ENCODE peak calls at places on chromosome 6, in four cellular contexts. X is psoas muscle, W is body of pancreas, N is endothelial cell. R is an unnamed sample.

GRCh38 chr6:53113742-53114141 is 34.9 kb downstream of the GCM1 start:
- DNase-seq in X (no peak), W (no peak), N (no peak), R (no peak)

GRCh38 chr6:44034931-44035345 is 92.3 kb downstream of the MRPL14 start:
- DNase-seq in X (no peak), W (no peak), N (no peak), R (no peak)

GRCh38 chr6:8215631-8216030 is 113.3 kb upstream of the EEF1E1 start:
- DNase-seq in X (no peak), W (no peak), N (no peak), R (no peak)

GRCh38 chr6:149499066-149499465 is 14.3 kb upstream of the ZC3H12D start:
- DNase-seq in X (no peak), W (no peak), N (no peak), R (no peak)

GRCh38 chr6:135411339-135411738 is 86.2 kb downstream of the AHI1 start:
- DNase-seq in X (no peak), W (no peak), N (no peak), R (no peak)

GRCh38 chr6:149563928-149564325 is 2.2 kb upstream of the GINM1 start:
- DNase-seq in X (no peak), W (no peak), N (no peak), R (no peak)

GRCh38 chr6:38543022-38543421 is 96.7 kb downstream of the BTBD9 start:
- DNase-seq in X (no peak), W (no peak), N (no peak), R (no peak)

GRCh38 chr6:112979830-112980229 is 632.7 kb downstream of the RFPL4B start:
- DNase-seq in X (no peak), W (peak), N (no peak), R (no peak)

GRCh38 chr6:68978411-68978810 is 343.3 kb downstream of the ADGRB3 start:
- DNase-seq in X (no peak), W (no peak), N (no peak), R (no peak)

GRCh38 chr6:71410681-71411080 is 122.1 kb downstream of the OGFRL1 start:
- DNase-seq in X (no peak), W (no peak), N (no peak), R (no peak)

GRCh38 chr6:47434372-47435253 is 43.0 kb upstream of the CD2AP start:
- DNase-seq in X (no peak), W (peak), N (no peak), R (no peak)

GRCh38 chr6:137102050-137102848 is 57.5 kb upstream of the IL20RA start:
- DNase-seq in X (no peak), W (no peak), N (no peak), R (no peak)

GRCh38 chr6:47631248-47632196 is 66.9 kb upstream of the ADGRF4 start:
- DNase-seq in X (no peak), W (no peak), N (no peak), R (no peak)

GRCh38 chr6:99530627-99531026 is 15.4 kb upstream of the USP45 start:
- DNase-seq in X (no peak), W (no peak), N (no peak), R (no peak)

GRCh38 chr6:34671801-34672656 is 24.5 kb downstream of the ILRUN start:
- DNase-seq in X (no peak), W (no peak), N (no peak), R (peak)

GRCh38 chr6:160049346-160049745 is 72.3 kb upstream of the SLC22A1 start:
- DNase-seq in X (no peak), W (no peak), N (no peak), R (no peak)

GRCh38 chr6:16760536-16761468 is at the start of gene ATXN1:
- DNase-seq in X (peak), W (peak), N (peak), R (no peak)

GRCh38 chr6:105036371-105036770 is 79.5 kb downstream of the LIN28B start:
- DNase-seq in X (no peak), W (no peak), N (no peak), R (no peak)

GRCh38 chr6:119879731-119880130 is 530.2 kb upstream of the MAN1A1 start:
- DNase-seq in X (no peak), W (no peak), N (no peak), R (no peak)

GRCh38 chr6:168447282-168447681 is 6.3 kb downstream of the SMOC2 start:
- DNase-seq in X (no peak), W (no peak), N (no peak), R (no peak)

GRCh38 chr6:13872681-13873080 is 52.1 kb upstream of the RNF182 start:
- DNase-seq in X (no peak), W (peak), N (no peak), R (peak)

GRCh38 chr6:47655719-47656595 is 42.4 kb upstream of the ADGRF4 start:
- DNase-seq in X (peak), W (no peak), N (no peak), R (no peak)

GRCh38 chr6:156174026-156174880 is 602.9 kb upstream of the ARID1B start:
- DNase-seq in X (no peak), W (no peak), N (no peak), R (no peak)

GRCh38 chr6:144159727-144160126 is 9.4 kb downstream of the STX11 start:
- DNase-seq in X (no peak), W (no peak), N (no peak), R (peak)

GRCh38 chr6:69069881-69070280 is 434.8 kb downstream of the ADGRB3 start:
- DNase-seq in X (no peak), W (no peak), N (no peak), R (no peak)

GRCh38 chr6:45548657-45549515 is 171.2 kb upstream of the SUPT3H start:
- DNase-seq in X (no peak), W (no peak), N (no peak), R (no peak)

GRCh38 chr6:149325648-149326236 is 8.2 kb downstream of the TAB2 start:
- DNase-seq in X (no peak), W (no peak), N (no peak), R (no peak)

GRCh38 chr6:21733311-21733710 is 139.8 kb downstream of the SOX4 start:
- DNase-seq in X (no peak), W (no peak), N (no peak), R (no peak)

GRCh38 chr6:163355471-163355991 is 59.0 kb upstream of the QKI start:
- DNase-seq in X (peak), W (peak), N (no peak), R (peak)

GRCh38 chr6:39029156-39030011 is 19.2 kb upstream of the GLP1R start:
- DNase-seq in X (no peak), W (peak), N (peak), R (no peak)

GRCh38 chr6:46528956-46529750 is 37.9 kb upstream of the RCAN2 start:
- DNase-seq in X (no peak), W (no peak), N (no peak), R (no peak)

GRCh38 chr6:111416529-111416928 is 66.5 kb downstream of the REV3L start:
- DNase-seq in X (no peak), W (no peak), N (no peak), R (no peak)

GRCh38 chr6:163237110-163237509 is 177.4 kb upstream of the QKI start:
- DNase-seq in X (no peak), W (no peak), N (no peak), R (no peak)

GRCh38 chr6:149335924-149336323 is 18.4 kb downstream of the TAB2 start:
- DNase-seq in X (peak), W (no peak), N (no peak), R (peak)

GRCh38 chr6:118565317-118565960 is 17.3 kb downstream of the PLN start:
- DNase-seq in X (no peak), W (peak), N (no peak), R (no peak)
- TF ChIP-seq CTCF in X (peak), W (peak), N (no peak), R (peak)

DNA sequence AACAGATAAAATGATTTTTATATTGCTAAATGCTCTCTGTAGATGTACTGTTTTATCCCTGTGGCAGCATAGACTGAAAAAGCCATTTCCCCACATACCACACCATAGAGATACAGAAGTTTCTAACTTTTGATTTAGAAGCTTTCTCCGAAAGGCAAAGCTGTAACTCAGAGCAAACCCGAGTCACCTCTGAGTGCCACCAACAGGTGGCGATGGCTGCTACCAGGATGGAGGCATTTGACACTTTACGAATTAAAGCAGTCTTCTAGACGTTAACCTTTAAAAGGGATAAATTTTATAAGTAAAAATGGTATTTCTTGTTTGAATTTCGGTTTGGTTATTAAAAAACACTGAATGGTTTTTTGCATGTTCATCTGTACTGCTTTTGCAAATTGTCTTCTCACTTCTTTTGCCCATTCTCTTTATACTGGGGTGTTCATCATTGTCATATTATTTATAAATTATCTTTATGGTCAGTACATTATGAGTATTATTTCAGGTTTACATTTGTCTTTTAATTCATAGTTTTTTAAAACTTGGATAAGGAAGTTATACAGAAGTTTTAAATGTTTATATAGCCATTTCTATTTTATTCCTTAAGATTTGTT is 201.0 kb upstream of the CEP162 start:
- DNase-seq in X (peak), W (peak), N (peak), R (no peak)
- TF ChIP-seq CTCF in X (peak), W (peak), N (peak), R (peak)

GRCh38 chr6:121354764-121355163 is 20.5 kb upstream of the TBC1D32 start:
- DNase-seq in X (no peak), W (no peak), N (no peak), R (no peak)
- TF ChIP-seq CTCF in X (no peak), W (no peak), N (peak), R (peak)

DNA sequence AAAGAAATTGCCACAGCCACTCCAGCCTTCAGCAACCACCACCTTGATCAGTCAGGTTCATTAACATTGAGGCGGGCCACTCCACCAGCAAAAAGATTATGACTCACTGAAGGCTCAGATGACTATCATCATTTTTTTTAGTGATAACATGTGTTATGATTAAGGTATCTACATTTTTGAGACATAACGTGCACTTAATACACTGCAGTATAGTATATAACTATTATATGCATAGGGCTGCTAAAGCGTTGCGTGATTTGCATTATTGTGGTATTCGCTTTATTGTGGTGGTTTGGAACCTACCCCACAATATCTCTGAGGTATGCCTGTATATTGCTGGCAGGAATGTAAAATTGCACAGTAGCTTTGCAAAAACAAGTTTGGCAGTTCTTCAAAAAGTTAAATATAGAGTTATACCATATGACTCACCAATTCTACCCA is 6.8 kb upstream of the RIPK1 start:
- DNase-seq in X (no peak), W (no peak), N (no peak), R (no peak)
- TF ChIP-seq CTCF in X (no peak), W (no peak), N (no peak), R (no peak)

GRCh38 chr6:11585426-11586016 is 48.0 kb downstream of the TMEM170B start:
- DNase-seq in X (no peak), W (no peak), N (peak), R (no peak)
- TF ChIP-seq CTCF in X (peak), W (peak), N (peak), R (peak)

R was measured in CD14-positive monocyte.